ENCODE peak calls at places on chromosomes 12 and 14, in nine cellular contexts. P, B, I, G, D, Z, Q, U and A are unnamed samples. For H3K4me1, the result is how much of the 10 kb centered on the place peaks cover.

GRCh38 chr12:124172646-124173045 is 122.2 kb upstream of the RFLNA start:
- DNase-seq in P (no peak), B (no peak), I (no peak), G (no peak), D (no peak), Z (no peak), Q (no peak), U (no peak), A (no peak)

GRCh38 chr14:20477211-20477876 is 8.1 kb downstream of the PNP start:
- DNase-seq in P (peak), B (no peak), I (peak), G (no peak), D (no peak), Z (no peak), Q (no peak), U (peak), A (no peak)

GRCh38 chr14:31677630-31678029 is 116.4 kb downstream of the NUBPL start:
- DNase-seq in P (no peak), B (no peak), I (no peak), G (no peak), D (no peak), Z (no peak), Q (no peak), U (no peak), A (no peak)

GRCh38 chr14:72573725-72574426 is 320.0 kb downstream of the DPF3 start:
- DNase-seq in P (no peak), B (no peak), I (peak), G (peak), D (peak), Z (no peak), Q (no peak), U (no peak), A (no peak)

GRCh38 chr12:103768467-103769123 is 72.4 kb downstream of the NT5DC3 start:
- DNase-seq in P (peak), B (no peak), I (no peak), G (no peak), D (no peak), Z (no peak), Q (peak), U (no peak), A (no peak)

GRCh38 chr14:53109028-53109687 is 44.0 kb downstream of the DDHD1 start:
- DNase-seq in P (no peak), B (no peak), I (no peak), G (no peak), D (no peak), Z (no peak), Q (no peak), U (no peak), A (peak)

GRCh38 chr12:6468283-6468575 is 2.2 kb downstream of the VAMP1 start:
- DNase-seq in P (no peak), B (no peak), I (no peak), G (no peak), D (no peak), Z (no peak), Q (no peak), U (no peak), A (no peak)

GRCh38 chr14:81437226-81437625 is 37.1 kb upstream of the STON2 start:
- DNase-seq in P (no peak), B (no peak), I (no peak), G (no peak), D (no peak), Z (no peak), Q (no peak), U (no peak), A (no peak)

GRCh38 chr14:69298131-69299071 is 38.4 kb downstream of the GALNT16 start:
- DNase-seq in P (no peak), B (no peak), I (no peak), G (no peak), D (peak), Z (peak), Q (no peak), U (no peak), A (peak)

GRCh38 chr14:103887557-103888115 is 40.3 kb upstream of the PPP1R13B start:
- DNase-seq in P (no peak), B (no peak), I (no peak), G (no peak), D (no peak), Z (no peak), Q (no peak), U (no peak), A (no peak)

GRCh38 chr12:76299536-76300296 is 48.5 kb downstream of the BBS10 start:
- DNase-seq in P (peak), B (peak), I (no peak), G (no peak), D (no peak), Z (peak), Q (peak), U (no peak), A (peak)

GRCh38 chr12:54191126-54191525 is 2.3 kb upstream of the SMUG1 start:
- DNase-seq in P (no peak), B (no peak), I (no peak), G (no peak), D (no peak), Z (no peak), Q (no peak), U (no peak), A (no peak)

GRCh38 chr12:64695550-64695949 is 63.7 kb downstream of the GNS start:
- DNase-seq in P (no peak), B (no peak), I (no peak), G (no peak), D (no peak), Z (no peak), Q (no peak), U (no peak), A (no peak)

GRCh38 chr12:64696065-64696741 is 63.0 kb downstream of the GNS start:
- DNase-seq in P (no peak), B (no peak), I (no peak), G (no peak), D (no peak), Z (no peak), Q (peak), U (no peak), A (peak)

GRCh38 chr12:64691227-64691792 is 67.9 kb downstream of the GNS start:
- DNase-seq in P (peak), B (no peak), I (no peak), G (no peak), D (no peak), Z (peak), Q (no peak), U (no peak), A (peak)

GRCh38 chr12:64691793-64692583 is 67.2 kb downstream of the GNS start:
- DNase-seq in P (peak), B (no peak), I (no peak), G (no peak), D (no peak), Z (peak), Q (no peak), U (no peak), A (peak)

DNA sequence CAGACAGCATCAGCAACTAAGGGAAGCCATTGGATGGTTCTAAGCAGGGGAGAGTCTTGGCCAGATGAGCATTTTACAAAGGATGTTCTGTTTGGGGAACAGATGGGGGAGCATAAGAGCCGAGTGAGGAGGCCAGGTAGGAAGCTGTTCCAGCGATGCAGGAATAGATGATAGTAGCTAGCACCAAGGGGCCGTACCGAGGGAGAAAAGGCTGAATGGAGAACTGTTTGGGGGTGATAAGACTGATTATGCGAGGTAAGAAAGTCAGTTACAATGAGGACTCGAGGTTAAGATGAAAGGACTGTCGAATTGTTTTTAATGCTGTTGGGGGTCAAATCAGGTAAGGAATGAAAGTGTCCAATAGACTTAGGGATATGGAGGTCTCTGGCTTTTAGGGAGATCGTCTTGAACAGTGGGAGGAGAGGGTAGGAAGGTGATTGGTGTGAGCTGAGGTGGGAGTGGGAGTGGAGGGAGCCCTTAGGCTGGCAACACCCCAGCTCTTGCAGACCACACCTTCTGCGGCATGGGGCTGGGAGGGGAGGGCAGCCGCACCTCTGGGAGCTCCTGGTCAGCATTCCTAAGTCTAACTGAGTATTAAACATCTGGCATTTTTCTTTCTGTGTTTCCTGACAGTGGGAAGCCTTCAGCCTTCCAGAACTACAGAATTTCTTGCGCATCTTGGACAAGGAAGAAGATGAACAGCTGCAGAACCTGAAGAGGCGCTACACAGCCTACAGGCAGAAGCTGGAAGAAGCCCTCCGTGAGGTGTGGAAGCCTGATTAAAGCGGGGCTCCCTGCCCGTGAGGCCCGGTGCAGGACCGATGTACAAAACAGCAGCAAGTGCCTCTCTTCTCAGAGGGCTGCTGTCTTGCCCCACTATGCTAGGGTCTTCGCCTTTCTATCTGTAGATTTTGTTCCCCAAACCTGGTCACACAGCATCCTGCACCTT is 64.8 kb downstream of the GNS start:
- DNase-seq in P (no peak), B (no peak), I (no peak), G (no peak), D (no peak), Z (no peak), Q (no peak), U (no peak), A (no peak)
- H3K4me1 ChIP-seq in P (under half), B (under half), I (under half), G (under half), D (under half), Z (under half), Q (under half), U (under half), A (under half)

GRCh38 chr12:53048033-53048779 is 1.7 kb upstream of the TNS2 start:
- DNase-seq in P (peak), B (no peak), I (peak), G (peak), D (peak), Z (peak), Q (peak), U (peak), A (no peak)
- H3K4me1 ChIP-seq in P (under half), B (under half), I (half or more), G (under half), D (under half), Z (under half), Q (half or more), U (half or more), A (under half)

GRCh38 chr14:102182901-102183619 is 43.4 kb downstream of the WDR20 start:
- DNase-seq in P (no peak), B (no peak), I (no peak), G (no peak), D (no peak), Z (no peak), Q (no peak), U (no peak), A (no peak)

GRCh38 chr14:102187044-102187443 is 47.3 kb downstream of the WDR20 start:
- DNase-seq in P (no peak), B (no peak), I (no peak), G (no peak), D (no peak), Z (no peak), Q (peak), U (no peak), A (no peak)

GRCh38 chr14:102183922-102184677 is 44.4 kb downstream of the WDR20 start:
- DNase-seq in P (no peak), B (no peak), I (no peak), G (no peak), D (no peak), Z (peak), Q (no peak), U (no peak), A (no peak)

GRCh38 chr14:102185360-102185759 is 45.7 kb downstream of the WDR20 start:
- DNase-seq in P (no peak), B (no peak), I (no peak), G (no peak), D (no peak), Z (no peak), Q (peak), U (no peak), A (no peak)

DNA sequence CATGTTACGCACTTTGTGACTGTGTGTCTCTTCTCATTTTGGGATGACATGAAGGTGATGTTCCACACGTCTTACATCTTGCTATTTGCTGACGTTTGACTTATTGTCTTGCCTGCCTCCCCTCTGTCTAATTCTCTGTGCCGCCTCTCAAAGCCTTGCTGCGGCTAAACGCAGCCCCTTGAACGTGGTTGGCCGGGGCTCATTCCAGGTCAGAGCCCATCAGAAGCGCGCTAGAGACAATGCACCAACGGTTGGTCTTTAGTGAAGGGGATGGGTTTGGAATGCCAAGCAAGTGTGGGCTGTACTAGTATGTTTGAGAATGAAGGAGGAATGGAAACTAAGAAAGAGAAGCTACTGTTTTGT is 45.0 kb downstream of the WDR20 start:
- DNase-seq in P (no peak), B (no peak), I (no peak), G (no peak), D (no peak), Z (peak), Q (no peak), U (no peak), A (no peak)
- H3K4me1 ChIP-seq in P (under half), B (under half), I (under half), G (under half), D (under half), Z (under half), Q (half or more), U (under half), A (under half)

DNA sequence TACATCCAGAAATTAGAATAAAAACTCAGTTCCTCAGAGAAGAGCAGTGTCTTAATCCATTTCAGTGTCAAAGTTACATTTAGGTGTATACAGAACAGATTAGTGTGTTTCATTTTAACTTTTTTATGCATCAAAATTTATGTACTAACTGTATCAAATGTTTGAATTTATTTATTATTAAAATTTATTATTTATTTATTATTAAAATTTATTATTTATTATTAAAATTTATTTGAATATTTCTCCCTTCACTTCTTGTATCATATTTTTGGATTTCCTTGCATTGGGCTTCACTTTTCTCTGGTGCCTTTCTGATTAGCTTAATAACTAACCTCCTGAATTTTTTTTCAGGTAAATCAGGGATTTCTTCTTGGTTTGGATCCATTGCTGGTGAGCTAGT is 2.3 kb upstream of the TAS2R14 start:
- DNase-seq in P (no peak), B (no peak), I (no peak), G (no peak), D (no peak), Z (no peak), Q (no peak), U (no peak), A (no peak)
- H3K4me1 ChIP-seq in P (under half), B (under half), I (under half), G (under half), D (under half), Z (under half), Q (under half), U (under half), A (under half)